ENCODE peak calls at places on chromosome 2, in six cellular contexts. D, T, N, K, V and Z are unnamed samples.

GRCh38 chr2:77488141-77488540 is 34.0 kb downstream of the LRRTM4 start:
- DNase-seq in V (no peak), T (no peak), K (no peak), D (no peak), N (peak), Z (no peak)

GRCh38 chr2:120549841-120550240 is 185.8 kb upstream of the GLI2 start:
- DNase-seq in K (no peak), T (no peak), D (no peak), N (no peak), V (no peak), Z (no peak)

GRCh38 chr2:205995260-205995659 is 90.7 kb downstream of the INO80D start:
- DNase-seq in T (no peak), D (no peak), K (no peak), V (no peak), N (no peak), Z (no peak)

GRCh38 chr2:37819228-37819627 is 105.9 kb upstream of the RMDN2 start:
- DNase-seq in T (no peak), D (no peak), K (no peak), V (peak), N (no peak), Z (no peak)

GRCh38 chr2:9152975-9153402 is 53.6 kb upstream of the ASAP2 start:
- DNase-seq in N (no peak), V (peak), D (no peak), K (no peak), T (no peak), Z (no peak)

GRCh38 chr2:240792658-240793312 is 27.2 kb downstream of the KIF1A start:
- DNase-seq in D (no peak), K (no peak), V (no peak), N (peak), T (no peak), Z (peak)

GRCh38 chr2:39127973-39128372 is 7.1 kb upstream of the SOS1 start:
- DNase-seq in N (no peak), D (no peak), V (peak), T (peak), K (no peak), Z (no peak)

GRCh38 chr2:36549063-36549662 is 48.8 kb downstream of the FEZ2 start:
- DNase-seq in V (peak), D (no peak), K (no peak), N (no peak), T (no peak), Z (no peak)

GRCh38 chr2:74991977-74992376 is 33.5 kb downstream of the POLE4 start:
- DNase-seq in D (no peak), K (no peak), N (no peak), V (peak), T (no peak), Z (no peak)

GRCh38 chr2:210660-211059 is 53.2 kb downstream of the SH3YL1 start:
- DNase-seq in N (no peak), D (no peak), V (no peak), T (no peak), K (no peak), Z (no peak)

GRCh38 chr2:227508001-227508400 is 36.0 kb downstream of the AGFG1 start:
- DNase-seq in K (no peak), D (no peak), V (no peak), T (no peak), N (no peak), Z (no peak)

GRCh38 chr2:212537311-212538155 is 1.1 kb downstream of the ERBB4 start:
- DNase-seq in K (no peak), T (no peak), N (peak), D (peak), V (peak), Z (peak)

GRCh38 chr2:47076586-47077441 is 78.3 kb downstream of the STPG4 start:
- DNase-seq in K (peak), V (peak), D (no peak), N (no peak), T (no peak), Z (no peak)

GRCh38 chr2:196598846-196599245 is 40.7 kb upstream of the CCDC150 start:
- DNase-seq in T (no peak), N (no peak), V (no peak), D (no peak), K (no peak), Z (no peak)

DNA sequence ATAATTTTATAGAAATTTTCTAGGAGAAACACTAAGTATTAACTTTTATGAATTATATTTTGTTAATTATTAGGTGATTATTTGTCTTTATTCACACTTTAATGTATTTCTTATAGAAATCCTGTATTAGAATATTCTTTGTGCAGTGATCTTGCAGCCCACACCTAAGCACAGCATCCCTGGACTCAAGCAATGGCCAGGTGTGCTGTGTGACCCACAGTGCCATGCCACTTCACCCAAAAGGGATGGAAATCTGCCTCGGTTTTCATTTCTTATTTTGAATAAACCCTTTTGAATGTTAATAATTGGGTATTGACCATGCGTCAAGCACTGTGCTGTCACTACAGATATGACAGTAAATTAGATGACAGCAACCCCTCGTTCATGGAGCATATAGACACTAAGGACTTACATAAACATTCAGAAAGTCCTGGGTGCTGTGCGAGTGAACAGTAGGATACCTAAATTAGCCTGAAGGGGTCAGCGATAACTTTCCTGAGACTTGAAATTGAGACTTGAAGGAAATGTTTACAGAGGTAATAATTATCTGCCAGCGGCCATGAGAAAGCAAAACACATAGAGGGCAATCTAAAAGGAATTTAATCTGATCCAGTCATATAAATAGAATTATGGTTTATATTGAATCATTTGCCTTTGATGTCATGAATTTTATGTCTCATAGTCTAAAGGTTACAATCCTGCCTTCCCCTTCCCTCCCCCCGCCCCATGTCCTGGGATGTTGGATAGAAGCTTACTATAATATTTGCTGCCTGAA is 52.7 kb upstream of the CALCRL start:
- DNase-seq in N (no peak), T (peak), V (peak), K (no peak), D (peak), Z (no peak)
- TF ChIP-seq CTCF in N (no peak), T (peak), V (peak), K (no peak), D (peak), Z (no peak)

DNA sequence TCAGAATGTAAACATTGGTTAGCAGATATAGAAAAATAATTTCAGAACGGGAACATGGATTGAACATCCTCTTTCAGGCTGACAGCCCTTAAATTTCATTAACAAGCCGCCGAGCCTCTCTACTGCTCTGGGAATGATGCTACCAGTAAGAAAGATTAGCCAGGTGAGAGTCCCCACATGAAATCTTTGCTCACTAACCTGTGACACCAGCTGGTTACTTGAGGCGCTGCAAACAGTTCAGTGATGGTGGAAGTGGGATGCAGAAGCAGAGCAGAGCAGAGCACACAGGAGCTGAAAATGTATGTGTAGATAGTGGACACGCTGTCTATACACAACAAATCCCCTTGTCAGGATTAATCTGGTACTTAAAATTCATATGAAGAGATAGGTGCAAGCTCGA is 721.1 kb downstream of the DPP10 start:
- DNase-seq in V (no peak), D (peak), N (no peak), K (no peak), T (no peak), Z (no peak)
- TF ChIP-seq CTCF in V (no peak), D (peak), N (no peak), K (no peak), T (peak), Z (no peak)

DNA sequence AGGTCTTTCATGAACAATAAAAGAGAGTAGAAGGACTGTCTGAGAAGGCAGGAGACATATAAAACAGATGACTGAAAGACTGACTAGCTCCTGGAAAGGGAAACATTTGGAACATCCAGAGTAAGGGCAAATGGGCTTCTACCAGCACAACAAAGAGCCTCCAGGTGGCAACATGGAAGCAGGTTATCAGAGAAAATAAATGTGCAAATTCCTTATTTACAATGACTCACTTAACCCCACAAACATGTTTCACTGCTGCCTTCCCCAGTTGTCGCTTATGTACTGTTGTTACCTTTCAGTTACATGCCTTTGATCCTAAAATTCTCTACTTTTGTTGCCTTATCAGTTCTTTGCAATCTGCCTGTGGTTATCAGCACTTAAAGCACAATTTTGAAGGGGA is 117.0 kb downstream of the HIBCH start:
- DNase-seq in D (no peak), N (no peak), K (no peak), T (no peak), V (no peak), Z (no peak)
- TF ChIP-seq CTCF in D (no peak), N (no peak), K (no peak), T (no peak), V (no peak), Z (no peak)

GRCh38 chr2:106852103-106852502 is 33.9 kb downstream of the ST6GAL2 start:
- DNase-seq in K (no peak), N (no peak), D (peak), T (no peak), V (no peak), Z (no peak)
- TF ChIP-seq CTCF in K (no peak), N (no peak), D (peak), T (no peak), V (no peak), Z (no peak)

GRCh38 chr2:239290618-239291504 is 110.0 kb downstream of the HDAC4 start:
- DNase-seq in T (no peak), N (no peak), K (peak), D (no peak), V (no peak), Z (peak)
- TF ChIP-seq CTCF in T (no peak), N (no peak), K (no peak), D (peak), V (no peak), Z (no peak)

GRCh38 chr2:218583983-218584850 is 15.6 kb downstream of the CNOT9 start:
- DNase-seq in V (no peak), K (no peak), N (no peak), D (no peak), T (no peak), Z (no peak)
- TF ChIP-seq CTCF in V (peak), K (no peak), N (no peak), D (peak), T (peak), Z (no peak)

GRCh38 chr2:15750433-15750814 is 158.8 kb downstream of the DDX1 start:
- DNase-seq in T (no peak), K (no peak), D (peak), V (no peak), N (no peak), Z (no peak)

GRCh38 chr2:15747698-15748471 is 156.2 kb downstream of the DDX1 start:
- DNase-seq in K (no peak), T (no peak), N (no peak), D (peak), V (no peak), Z (peak)

GRCh38 chr2:15749460-15750432 is 158.1 kb downstream of the DDX1 start:
- DNase-seq in D (peak), N (no peak), K (no peak), V (no peak), T (no peak), Z (no peak)

GRCh38 chr2:15747172-15747550 is 155.5 kb downstream of the DDX1 start:
- DNase-seq in K (no peak), V (no peak), N (no peak), D (no peak), T (no peak), Z (peak)

DNA sequence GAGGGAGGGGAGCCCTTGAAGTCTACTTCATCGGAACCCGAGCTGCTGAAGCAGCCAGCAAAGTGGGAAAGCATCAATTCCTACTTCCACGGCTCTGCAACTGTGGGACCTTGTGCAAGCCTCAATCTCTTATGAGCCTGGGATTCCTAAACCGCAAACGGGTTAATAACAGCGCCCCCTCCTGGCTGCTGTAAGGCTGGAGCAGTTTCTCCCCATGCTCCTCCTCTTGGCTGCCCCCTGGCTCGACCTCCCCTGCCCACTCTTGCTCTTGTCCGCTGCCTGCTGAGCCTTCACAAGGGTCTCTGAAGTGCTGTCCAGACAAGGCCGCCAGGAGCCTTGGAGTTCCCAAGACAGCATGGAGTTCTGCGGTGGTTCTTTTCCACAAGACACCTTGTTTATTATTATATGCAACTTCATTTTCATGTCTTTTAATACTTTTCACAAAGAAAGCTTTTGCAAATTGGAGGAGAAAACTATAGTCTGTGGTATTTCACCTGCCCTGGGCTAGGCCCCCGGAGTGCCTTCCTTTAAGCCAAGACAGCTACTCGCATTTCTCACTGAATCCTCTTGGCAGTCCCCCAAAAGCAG is 157.2 kb downstream of the DDX1 start:
- DNase-seq in V (peak), T (no peak), N (no peak), D (peak), K (no peak), Z (peak)
- TF ChIP-seq CTCF in V (peak), T (no peak), N (peak), D (peak), K (no peak), Z (peak)

DNA sequence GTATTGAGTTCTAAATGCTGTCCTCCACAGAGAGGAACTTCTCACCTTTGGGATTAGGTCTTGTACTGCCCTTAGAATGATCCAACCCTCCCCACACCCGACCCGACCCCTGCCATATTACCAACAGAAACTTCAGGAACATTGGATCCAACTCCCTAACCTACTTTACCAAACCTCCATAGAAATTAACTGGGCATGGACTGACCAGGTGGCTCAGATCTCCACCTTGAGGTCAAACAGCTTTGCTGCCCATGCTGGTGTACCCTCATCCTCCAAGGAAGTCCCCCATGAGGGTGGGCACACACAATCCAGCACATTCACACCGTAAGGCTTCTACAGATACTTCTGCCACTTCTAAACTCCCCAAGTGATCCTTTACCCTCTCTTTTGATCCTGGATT is 21.5 kb downstream of the NFE2L2 start:
- DNase-seq in V (no peak), D (no peak), T (no peak), K (no peak), N (no peak), Z (no peak)
- TF ChIP-seq CTCF in V (no peak), D (no peak), T (no peak), K (no peak), N (no peak), Z (no peak)

DNA sequence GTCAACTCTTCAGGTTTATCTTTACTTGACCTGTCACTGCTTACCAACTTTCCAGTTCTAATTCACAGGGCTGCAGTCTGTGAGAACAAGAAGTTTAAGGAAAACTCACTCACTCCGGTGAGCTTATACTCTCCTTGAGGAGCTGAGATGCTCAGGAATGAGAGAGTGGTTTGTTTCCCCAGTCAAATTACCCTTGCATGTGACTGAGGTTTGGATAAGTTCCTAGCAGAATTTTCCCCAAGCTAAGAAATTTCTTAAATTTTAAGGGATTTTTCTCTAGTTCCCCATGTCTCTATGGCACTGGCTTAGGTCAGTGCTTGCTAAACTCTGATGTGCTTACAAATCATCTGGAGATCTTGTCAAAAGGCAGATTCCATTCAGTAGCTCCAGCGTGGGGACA is 12.8 kb upstream of the CCDC85A start:
- DNase-seq in D (no peak), T (no peak), N (no peak), V (no peak), K (no peak), Z (no peak)
- TF ChIP-seq CTCF in D (no peak), T (no peak), N (no peak), V (no peak), K (no peak), Z (no peak)

GRCh38 chr2:207475546-207475945 is 54.2 kb upstream of the CREB1 start:
- DNase-seq in D (no peak), K (no peak), V (no peak), T (no peak), N (no peak), Z (no peak)

GRCh38 chr2:207472343-207473202 is 57.2 kb upstream of the CREB1 start:
- DNase-seq in V (no peak), D (no peak), N (no peak), T (no peak), K (no peak), Z (no peak)

GRCh38 chr2:207473866-207474251 is 55.9 kb upstream of the CREB1 start:
- DNase-seq in K (no peak), T (no peak), V (no peak), D (no peak), N (no peak), Z (no peak)

GRCh38 chr2:207473203-207473865 is 56.4 kb upstream of the CREB1 start:
- DNase-seq in T (peak), K (peak), V (peak), N (no peak), D (peak), Z (no peak)

DNA sequence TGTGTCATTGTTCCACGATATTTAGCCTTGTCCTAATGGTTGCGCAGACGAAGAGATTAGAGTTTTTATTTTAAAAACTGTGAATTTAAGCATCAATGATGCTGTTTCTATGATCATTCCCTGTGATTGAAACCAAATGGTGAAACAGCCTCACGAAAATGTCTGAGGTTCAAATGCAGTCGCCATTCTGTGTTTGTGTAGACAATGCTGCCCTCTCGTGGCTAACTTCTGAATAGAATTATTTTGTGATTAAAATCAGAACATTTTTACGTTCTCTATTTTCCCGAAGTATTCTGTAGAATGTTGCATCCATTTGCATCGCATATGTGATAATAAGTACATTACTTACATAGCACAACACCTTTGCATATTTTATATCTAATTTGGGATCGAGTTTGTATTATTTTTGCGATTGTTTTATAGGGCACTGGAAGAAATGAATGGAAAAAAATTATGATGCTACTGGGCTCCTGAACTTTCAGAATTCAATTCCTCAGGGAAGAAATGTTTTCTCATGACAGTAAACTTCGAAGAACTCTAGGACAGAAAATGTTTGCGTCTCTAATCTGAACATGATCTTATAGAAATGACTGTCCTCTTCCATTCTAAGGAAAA is 54.8 kb upstream of the CREB1 start:
- DNase-seq in K (no peak), N (no peak), V (peak), T (peak), D (no peak), Z (no peak)
- TF ChIP-seq CTCF in K (peak), N (peak), V (peak), T (peak), D (peak), Z (peak)